ENCODE peak calls at places on chromosomes 12 and 14, in five cellular contexts. M is HepG2, O is K562, Z is GM12878, D is H1. K is an unnamed sample.

GRCh38 chr14:40269436-40269835 is 837.2 kb upstream of the FBXO33 start:
- DNase-seq in M (no peak), O (no peak), Z (no peak), D (no peak), K (no peak)

GRCh38 chr14:80607430-80608200 is 333.9 kb downstream of the CEP128 start:
- DNase-seq in M (no peak), O (no peak), Z (no peak), D (no peak), K (no peak)

GRCh38 chr12:115075552-115076170 is 391.7 kb upstream of the TBX3 start:
- DNase-seq in M (no peak), O (peak), Z (no peak), D (no peak), K (no peak)

GRCh38 chr14:59026086-59026485 is 162.4 kb upstream of the DAAM1 start:
- DNase-seq in M (no peak), O (no peak), Z (no peak), D (no peak), K (no peak)

GRCh38 chr12:78698747-78699146 is 165.8 kb upstream of the SYT1 start:
- DNase-seq in M (no peak), O (no peak), Z (no peak), D (no peak), K (no peak)

GRCh38 chr12:94205738-94206310 is 57.4 kb downstream of the PLXNC1 start:
- DNase-seq in M (no peak), O (no peak), Z (no peak), D (no peak), K (no peak)

GRCh38 chr12:80590085-80590484 is 117.3 kb upstream of the MYF6 start:
- DNase-seq in M (no peak), O (no peak), Z (no peak), D (no peak), K (no peak)

GRCh38 chr12:123934016-123934620 is 38.5 kb downstream of the CCDC92 start:
- DNase-seq in M (no peak), O (no peak), Z (no peak), D (no peak), K (no peak)

GRCh38 chr12:78388461-78388860 is 476.1 kb upstream of the SYT1 start:
- DNase-seq in M (no peak), O (no peak), Z (no peak), D (no peak), K (no peak)

GRCh38 chr14:32366256-32366655 is 37.2 kb downstream of the AKAP6 start:
- DNase-seq in M (no peak), O (no peak), Z (no peak), D (no peak), K (no peak)

GRCh38 chr14:86055512-86055911 is 525.6 kb downstream of the FLRT2 start:
- DNase-seq in M (no peak), O (no peak), Z (no peak), D (no peak), K (no peak)

GRCh38 chr12:114328292-114328691 is 77.7 kb downstream of the TBX5 start:
- DNase-seq in M (no peak), O (no peak), Z (no peak), D (no peak), K (no peak)

GRCh38 chr12:66132408-66132807 is 1.9 kb upstream of the LLPH start:
- DNase-seq in M (peak), O (no peak), Z (no peak), D (no peak), K (peak)

GRCh38 chr12:31749024-31749704 is 20.3 kb upstream of the AMN1 start:
- DNase-seq in M (peak), O (peak), Z (peak), D (no peak), K (peak)

GRCh38 chr12:47808049-47808448 is 11.7 kb downstream of the HDAC7 start:
- DNase-seq in M (no peak), O (peak), Z (peak), D (no peak), K (no peak)
- TF ChIP-seq SRF in M (no peak), O (no peak), Z (no peak), D (no peak), K (no peak)

GRCh38 chr12:109713187-109713984 is at the start of gene FAM222A:
- DNase-seq in M (peak), O (peak), Z (peak), D (peak), K (peak)
- TF ChIP-seq SIN3A in M (peak), O (peak), Z (peak), D (peak), K (peak)

GRCh38 chr12:52611080-52611468 is 7.3 kb downstream of the KRT73 start:
- DNase-seq in M (no peak), O (no peak), Z (no peak), D (no peak), K (no peak)
- TF ChIP-seq SRF in M (no peak), O (no peak), Z (no peak), D (no peak), K (no peak)

GRCh38 chr12:104424955-104425354 is 31.8 kb upstream of the CHST11 start:
- DNase-seq in M (no peak), O (no peak), Z (no peak), D (no peak), K (no peak)

GRCh38 chr12:104423809-104424208 is 32.9 kb upstream of the CHST11 start:
- DNase-seq in M (peak), O (no peak), Z (no peak), D (no peak), K (no peak)

GRCh38 chr12:104421343-104421742 is 35.4 kb upstream of the CHST11 start:
- DNase-seq in M (no peak), O (no peak), Z (no peak), D (no peak), K (no peak)

GRCh38 chr12:104422441-104422840 is 34.3 kb upstream of the CHST11 start:
- DNase-seq in M (no peak), O (no peak), Z (no peak), D (no peak), K (no peak)

DNA sequence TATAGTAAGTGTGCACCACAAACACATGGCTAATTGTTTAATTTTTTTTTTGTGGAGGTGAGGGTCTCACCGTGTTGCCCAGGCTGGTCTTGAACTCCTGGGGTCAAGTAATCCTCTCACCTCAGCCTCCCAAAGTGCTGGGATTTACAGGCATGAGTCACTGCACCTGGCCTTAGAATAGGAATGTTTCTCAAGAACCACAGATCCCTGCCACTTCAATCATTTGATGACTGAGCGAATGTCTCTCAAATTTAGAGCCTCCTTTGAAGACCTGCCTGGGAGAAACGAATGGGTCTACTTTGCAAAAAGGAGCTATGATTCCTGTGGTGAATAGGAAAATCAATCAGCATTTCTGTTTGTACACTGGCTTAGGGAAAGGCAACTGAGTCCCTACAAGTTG is 33.5 kb upstream of the CHST11 start:
- DNase-seq in M (no peak), O (no peak), Z (no peak), D (no peak), K (peak)
- TF ChIP-seq SIN3A in M (no peak), O (no peak), Z (no peak), D (no peak), K (no peak)

DNA sequence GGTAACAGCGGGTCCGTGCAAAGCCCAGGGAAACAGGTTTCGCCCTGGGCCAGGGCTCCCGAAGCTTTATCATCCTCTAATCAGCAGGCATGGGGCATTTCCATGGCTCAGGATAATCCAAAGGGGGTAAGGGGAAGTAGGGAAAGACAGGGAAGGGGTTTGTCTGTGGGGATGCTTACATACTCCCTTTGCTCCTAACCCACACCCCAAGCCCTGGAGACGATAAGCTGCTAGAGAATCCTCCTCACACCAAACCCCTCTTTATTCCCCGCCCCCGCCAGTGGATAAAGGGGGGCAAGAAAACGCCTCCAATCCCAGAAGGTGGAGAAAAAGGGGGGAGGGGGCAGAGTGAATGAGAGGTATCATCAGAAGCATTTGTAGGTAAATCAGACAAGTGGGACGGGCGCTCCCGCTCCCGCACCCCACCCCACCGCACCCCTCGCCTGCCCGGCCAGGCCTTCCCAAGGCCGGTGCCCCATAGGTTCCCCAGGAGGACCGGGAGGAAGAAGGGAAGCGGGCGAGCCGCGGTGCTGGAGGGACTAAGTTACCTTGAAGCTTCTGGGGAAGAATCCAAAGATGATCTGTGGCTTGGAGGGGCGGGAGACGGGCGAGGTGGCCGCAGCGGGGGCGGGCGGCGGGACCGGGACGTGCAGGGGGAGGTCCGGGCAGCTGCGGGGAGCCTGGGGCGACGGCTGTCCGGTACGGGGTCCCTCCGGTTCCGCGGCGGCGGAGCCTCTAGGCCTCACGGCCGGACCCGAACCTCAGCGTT is 762 bp downstream of the PPP2R5E start:
- DNase-seq in M (no peak), O (peak), Z (no peak), D (peak), K (no peak)
- TF ChIP-seq SRF in M (no peak), O (no peak), Z (no peak), D (no peak), K (no peak)

GRCh38 chr14:83689265-83689664 is 1840.7 kb upstream of the FLRT2 start:
- DNase-seq in M (no peak), O (no peak), Z (no peak), D (no peak), K (no peak)
- TF ChIP-seq SIN3A in M (no peak), O (no peak), Z (no peak), D (no peak), K (no peak)